ENCODE peak calls at places on chromosome 6, in eight cellular contexts. T is left ventricle myocardium inferior, S is brain microvascular endothelial cell, D is psoas muscle, Z is IMR-90, Q is tibial nerve, F is uterus, K is HCT116. W is an unnamed sample.
A peak's percentile ranks its signal among the peaks of the same experiment; 100 is the strongest.

GRCh38 chr6:30568245-30568644 is 3.0 kb upstream of the ABCF1 start:
- DNase-seq in T (no peak), S (no peak), D (no peak), Z (no peak), Q (no peak), F (no peak), K (no peak), W (no peak)

GRCh38 chr6:1390805-1391511 is 1.6 kb downstream of the FOXF2 start:
- DNase-seq in T (no peak), S (no peak), D (no peak), Z (peak; percentile 63), Q (no peak), F (no peak), K (no peak), W (no peak)

GRCh38 chr6:105800398-105800797 is 285.7 kb upstream of the PRDM1 start:
- DNase-seq in T (no peak), S (no peak), D (no peak), Z (no peak), Q (no peak), F (no peak), K (no peak), W (no peak)

GRCh38 chr6:160088069-160088773 is 33.4 kb upstream of the SLC22A1 start:
- DNase-seq in T (peak; percentile 51), S (peak; percentile 71), D (peak; percentile 64), Z (peak; percentile 89), Q (peak; percentile 57), F (peak; percentile 80), K (peak; percentile 4), W (peak; percentile 74)

GRCh38 chr6:118212451-118213173 is 305.5 kb downstream of the SLC35F1 start:
- DNase-seq in T (no peak), S (no peak), D (no peak), Z (no peak), Q (no peak), F (no peak), K (no peak), W (no peak)

GRCh38 chr6:142155895-142156757 is 9.1 kb downstream of the VTA1 start:
- DNase-seq in T (no peak), S (no peak), D (no peak), Z (peak; percentile 37), Q (no peak), F (no peak), K (peak; percentile 2), W (no peak)

GRCh38 chr6:23659125-23659524 is 466.9 kb upstream of the NRSN1 start:
- DNase-seq in T (no peak), S (peak; percentile 9), D (no peak), Z (peak; percentile 6), Q (no peak), F (no peak), K (no peak), W (no peak)

GRCh38 chr6:154479388-154480143 is 30.9 kb downstream of the CNKSR3 start:
- DNase-seq in T (no peak), S (peak; percentile 64), D (no peak), Z (peak; percentile 67), Q (no peak), F (no peak), K (no peak), W (no peak)

GRCh38 chr6:72151742-72152141 is 265.4 kb downstream of the RIMS1 start:
- DNase-seq in T (no peak), S (no peak), D (no peak), Z (no peak), Q (no peak), F (no peak), K (no peak), W (no peak)

GRCh38 chr6:148134566-148134965 is 208.1 kb upstream of the SASH1 start:
- DNase-seq in T (no peak), S (no peak), D (no peak), Z (no peak), Q (no peak), F (no peak), K (no peak), W (no peak)

GRCh38 chr6:145621776-145622175 is 113.5 kb downstream of the EPM2A start:
- DNase-seq in T (no peak), S (no peak), D (no peak), Z (no peak), Q (no peak), F (no peak), K (no peak), W (no peak)

GRCh38 chr6:148231572-148231971 is 111.1 kb upstream of the SASH1 start:
- DNase-seq in T (no peak), S (peak; percentile 81), D (no peak), Z (peak; percentile 82), Q (no peak), F (no peak), K (no peak), W (no peak)

GRCh38 chr6:155103816-155104366 is 108.8 kb downstream of the TIAM2 start:
- DNase-seq in T (no peak), S (peak; percentile 51), D (no peak), Z (no peak), Q (no peak), F (no peak), K (no peak), W (no peak)

GRCh38 chr6:130959938-130960337 is 103.1 kb downstream of the EPB41L2 start:
- DNase-seq in T (no peak), S (no peak), D (no peak), Z (peak; percentile 67), Q (no peak), F (no peak), K (no peak), W (no peak)

GRCh38 chr6:37230104-37230503 is 27.5 kb upstream of the TBC1D22B start:
- DNase-seq in T (no peak), S (no peak), D (no peak), Z (no peak), Q (no peak), F (no peak), K (no peak), W (no peak)

GRCh38 chr6:124226396-124226795 is 422.7 kb downstream of the NKAIN2 start:
- DNase-seq in T (no peak), S (peak; percentile 14), D (no peak), Z (no peak), Q (no peak), F (no peak), K (no peak), W (no peak)

GRCh38 chr6:75207211-75207984 is 1.5 kb upstream of the COL12A1 start:
- DNase-seq in T (no peak), S (no peak), D (peak; percentile 20), Z (peak; percentile 42), Q (no peak), F (peak; percentile 31), K (no peak), W (no peak)

GRCh38 chr6:34179106-34179720 is 33.3 kb upstream of the GRM4 start:
- DNase-seq in T (no peak), S (no peak), D (no peak), Z (no peak), Q (no peak), F (no peak), K (no peak), W (no peak)

GRCh38 chr6:142301421-142302391 is at the start of gene ADGRG6:
- DNase-seq in T (peak; percentile 25), S (no peak), D (peak; percentile 18), Z (peak; percentile 28), Q (no peak), F (no peak), K (peak; percentile 57), W (no peak)

GRCh38 chr6:167930300-167930699 is 67.2 kb upstream of the KIF25 start:
- DNase-seq in T (no peak), S (peak; percentile 45), D (no peak), Z (peak; percentile 53), Q (no peak), F (no peak), K (no peak), W (no peak)

GRCh38 chr6:160634706-160635105 is 29.4 kb downstream of the LPA start:
- DNase-seq in T (no peak), S (no peak), D (no peak), Z (no peak), Q (no peak), F (no peak), K (no peak), W (no peak)

GRCh38 chr6:363291-363690 is 28.3 kb upstream of the IRF4 start:
- DNase-seq in T (no peak), S (no peak), D (no peak), Z (no peak), Q (no peak), F (no peak), K (no peak), W (no peak)

GRCh38 chr6:34718867-34719441 is 22.4 kb upstream of the ILRUN start:
- DNase-seq in T (no peak), S (no peak), D (no peak), Z (no peak), Q (no peak), F (no peak), K (no peak), W (no peak)

GRCh38 chr6:3829285-3829684 is 19.9 kb upstream of the FAM50B start:
- DNase-seq in T (no peak), S (no peak), D (no peak), Z (no peak), Q (no peak), F (no peak), K (no peak), W (no peak)

GRCh38 chr6:7899046-7899888 is 11.3 kb downstream of the TXNDC5 start:
- DNase-seq in T (no peak), S (no peak), D (no peak), Z (no peak), Q (no peak), F (no peak), K (no peak), W (no peak)
- TF ChIP-seq CTCF in T (peak; percentile 18), S (peak; percentile 39), D (no peak), Z (peak; percentile 10), Q (no peak), F (no peak), K (peak; percentile 27), W (no peak)

GRCh38 chr6:14121936-14122344 is 4.4 kb downstream of the CD83 start:
- DNase-seq in T (no peak), S (no peak), D (no peak), Z (no peak), Q (no peak), F (no peak), K (no peak), W (no peak)
- H3K4me3 ChIP-seq in T (no peak overlapping the region), S (no peak overlapping the region), D (no peak overlapping the region), Z (no peak overlapping the region), Q (no peak overlapping the region), F (no peak overlapping the region), K (no peak overlapping the region), W (no peak overlapping the region)

DNA sequence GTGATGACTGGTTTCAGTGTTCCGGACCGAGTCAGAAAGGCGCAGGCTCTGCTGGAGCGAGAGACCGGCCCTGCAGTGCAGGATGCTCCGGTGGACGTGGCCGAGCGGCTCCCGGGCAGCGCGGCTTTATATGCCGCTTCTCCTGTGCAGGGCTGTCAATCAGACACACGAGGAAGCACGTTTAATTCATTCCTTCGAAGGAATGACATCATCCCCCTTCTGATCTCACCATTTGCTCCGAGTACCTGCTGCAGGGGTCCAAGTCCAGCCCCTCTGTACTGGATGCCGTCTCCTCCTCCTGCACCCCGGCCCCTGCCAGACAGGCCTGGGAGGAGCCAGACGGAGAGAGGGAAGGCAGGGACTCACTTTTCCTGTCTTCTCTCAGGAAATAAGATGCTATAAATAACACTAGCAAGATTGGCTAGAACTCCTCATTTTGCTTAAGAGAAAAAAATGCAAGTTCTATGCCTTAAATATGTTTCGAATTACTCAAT is at the start of gene THBS2:
- DNase-seq in T (peak; percentile 56), S (peak; percentile 90), D (peak; percentile 74), Z (peak; percentile 93), Q (no peak), F (peak; percentile 88), K (no peak), W (peak; percentile 51)
- H3K27ac ChIP-seq in T (peak within 1 kb of the TSS; percentile 22), S (peak within 1 kb of the TSS; percentile 53), D (no peak within 1 kb of the TSS), Z (peak within 1 kb of the TSS; percentile 51), Q (peak within 1 kb of the TSS; percentile 85), F (peak within 1 kb of the TSS; percentile 83), K (no peak within 1 kb of the TSS), W (peak within 1 kb of the TSS; percentile 91)

GRCh38 chr6:129661478-129662405 is 48.2 kb downstream of the ARHGAP18 start:
- DNase-seq in T (no peak), S (no peak), D (no peak), Z (no peak), Q (no peak), F (no peak), K (no peak), W (peak; percentile 25)
- TF ChIP-seq CTCF in T (no peak), S (no peak), D (no peak), Z (no peak), Q (no peak), F (no peak), K (no peak), W (no peak)